ENCODE peak calls at places on chromosomes 16 and 17, in four cellular contexts. G is prostate gland, M is IMR-90, A is sigmoid colon. V is an unnamed sample. For H3K4me1 and H3K9me3, the result is how much of the 10 kb centered on the place peaks cover.

GRCh38 chr16:86089341-86089900 is 190.5 kb downstream of the IRF8 start:
- DNase-seq in G (no peak), A (peak), M (no peak), V (peak)

GRCh38 chr17:41415833-41416335 is 8.5 kb downstream of the KRT37 start:
- DNase-seq in M (peak), G (no peak), A (no peak), V (no peak)

GRCh38 chr17:77253611-77254051 is 112.9 kb downstream of the SEC14L1 start:
- DNase-seq in M (peak), A (no peak), G (no peak), V (no peak)

GRCh38 chr16:59510008-59510424 is 775.9 kb upstream of the GOT2 start:
- DNase-seq in M (no peak), G (no peak), A (no peak), V (no peak)

GRCh38 chr17:63578769-63579111 is 22.0 kb upstream of the TACO1 start:
- DNase-seq in A (no peak), G (no peak), M (no peak), V (no peak)

GRCh38 chr17:39722965-39723848 is 7.1 kb downstream of the MIEN1 start:
- DNase-seq in M (no peak), A (no peak), G (no peak), V (no peak)

GRCh38 chr16:89230210-89230609 is 12.7 kb downstream of the ZNF778 start:
- DNase-seq in A (no peak), M (no peak), G (no peak), V (no peak)

GRCh38 chr16:52515068-52515671 is 31.8 kb downstream of the TOX3 start:
- DNase-seq in A (no peak), G (no peak), M (no peak), V (no peak)

GRCh38 chr16:19143241-19143640 is 24.8 kb upstream of the SYT17 start:
- DNase-seq in A (no peak), G (peak), M (no peak), V (no peak)

GRCh38 chr16:30521873-30522641 is 4.3 kb downstream of the ZNF768 start:
- DNase-seq in G (no peak), M (no peak), A (no peak), V (no peak)

GRCh38 chr16:19008770-19009169 is 25.0 kb downstream of the TMC7 start:
- DNase-seq in G (no peak), M (peak), A (no peak), V (no peak)

GRCh38 chr17:43791589-43791988 is 11.4 kb downstream of the CFAP97D1 start:
- DNase-seq in M (peak), G (no peak), A (no peak), V (no peak)

GRCh38 chr17:50440838-50441829 is 15.1 kb downstream of the ACSF2 start:
- DNase-seq in G (no peak), A (no peak), M (no peak), V (no peak)

GRCh38 chr16:71631776-71632175 is 5.8 kb downstream of the MARVELD3 start:
- DNase-seq in A (no peak), M (no peak), G (no peak), V (no peak)

GRCh38 chr16:67658849-67659674 is 998 bp downstream of the ACD start:
- DNase-seq in G (no peak), M (no peak), A (peak), V (no peak)

GRCh38 chr17:47678196-47678595 is 15.8 kb upstream of the TBKBP1 start:
- DNase-seq in G (no peak), M (no peak), A (no peak), V (no peak)

GRCh38 chr17:83182620-83183063 is 103.2 kb downstream of the METRNL start:
- DNase-seq in A (peak), G (no peak), M (no peak), V (peak)

GRCh38 chr16:56812884-56813283 is 52.1 kb upstream of the SLC12A3 start:
- DNase-seq in G (no peak), M (peak), A (no peak), V (no peak)

DNA sequence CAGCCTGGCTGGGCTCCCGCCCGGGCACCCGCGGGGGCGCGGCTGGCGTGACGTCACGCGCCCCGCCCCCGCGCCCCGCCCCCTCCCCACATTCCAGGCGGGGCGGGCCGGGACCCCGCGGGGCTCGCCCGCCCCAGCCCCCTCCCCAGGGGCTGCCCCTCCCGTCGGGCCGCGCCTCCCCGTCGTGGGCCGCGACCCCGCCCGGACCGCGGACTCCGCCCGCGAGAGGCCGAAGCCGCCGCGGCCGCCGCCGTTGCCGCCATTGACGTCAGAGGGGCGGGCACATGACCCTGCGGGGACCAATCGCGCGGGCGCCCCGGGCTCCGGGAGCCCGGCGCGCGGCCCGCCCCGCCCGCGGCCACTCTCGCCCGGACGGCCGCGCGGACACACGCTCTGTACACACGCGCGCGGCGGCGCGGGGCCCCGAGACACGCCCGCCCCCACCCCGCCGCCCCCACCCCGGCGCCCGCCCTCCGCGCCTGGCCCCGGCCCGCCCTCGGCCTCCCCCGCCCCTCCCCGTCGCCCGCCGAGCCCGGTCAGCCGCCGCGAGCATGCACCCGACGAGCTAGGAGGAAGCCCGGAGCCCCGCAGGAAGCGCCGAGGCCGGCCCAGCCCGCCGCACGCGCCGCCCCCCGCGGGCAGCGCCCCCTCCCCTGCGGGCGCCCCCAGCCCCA is at the start of gene CMIP:
- DNase-seq in A (peak), G (peak), M (peak), V (peak)
- TF ChIP-seq POLR2A in A (no peak), G (no peak), M (no peak), V (no peak)

GRCh38 chr16:800834-801488 is 427 bp upstream of the GNG13 start:
- DNase-seq in G (no peak), A (no peak), M (no peak), V (no peak)
- H3K4me1 ChIP-seq in G (under half), A (under half), M (under half), V (under half)

GRCh38 chr17:70256751-70257150 is 87.4 kb downstream of the KCNJ2 start:
- DNase-seq in M (no peak), A (no peak), G (no peak), V (no peak)

GRCh38 chr17:70259400-70259799 is 90.1 kb downstream of the KCNJ2 start:
- DNase-seq in M (no peak), A (no peak), G (no peak), V (no peak)

GRCh38 chr17:70258465-70258864 is 89.1 kb downstream of the KCNJ2 start:
- DNase-seq in M (no peak), A (no peak), G (no peak), V (no peak)

DNA sequence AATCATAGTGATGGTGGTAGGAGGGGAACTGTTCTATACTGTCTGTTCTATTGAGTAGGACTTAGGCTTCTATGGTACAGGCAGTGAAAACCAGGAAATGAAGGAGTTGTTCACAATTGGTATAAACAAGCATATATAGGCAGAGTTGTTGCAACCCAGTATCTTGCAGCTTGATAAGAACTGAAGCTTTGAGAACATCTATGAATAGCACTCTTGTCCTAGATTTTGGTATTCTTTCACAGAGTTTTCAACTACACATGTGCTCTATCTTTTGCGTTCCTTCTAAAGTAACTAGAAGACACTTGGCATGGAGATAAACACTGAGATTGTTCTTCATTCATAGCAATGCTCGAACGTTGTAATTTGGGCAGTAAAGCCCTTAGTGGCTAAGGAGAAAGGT is 91.8 kb downstream of the KCNJ2 start:
- DNase-seq in M (no peak), A (no peak), G (no peak), V (no peak)
- H3K9me3 ChIP-seq in M (under half), A (under half), G (under half), V (under half)

GRCh38 chr17:784143-784542 is 2.0 kb downstream of the MRM3 start:
- DNase-seq in M (peak), A (no peak), G (no peak), V (no peak)
- TF ChIP-seq POLR2A in M (no peak), A (no peak), G (no peak), V (no peak)

DNA sequence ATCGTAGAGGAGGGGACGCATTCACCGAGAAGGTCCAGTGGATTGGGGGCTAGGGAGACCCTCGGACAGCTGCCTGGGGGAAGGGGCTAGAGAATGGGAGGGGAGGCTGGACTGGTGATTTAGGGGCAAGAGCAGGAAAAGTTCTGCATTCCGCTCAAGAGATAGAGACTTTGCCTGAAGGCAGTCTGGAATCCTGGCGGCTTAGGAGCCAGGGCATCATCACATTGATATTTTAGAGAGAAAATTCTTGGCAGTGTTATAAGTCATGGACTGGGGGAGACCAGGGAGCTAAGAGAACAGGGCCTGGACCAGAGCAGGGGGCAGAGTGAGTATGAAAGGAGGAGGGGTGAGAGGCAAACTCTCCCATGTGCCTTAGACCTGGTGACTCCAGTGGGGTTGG is 35.8 kb downstream of the MSI2 start:
- DNase-seq in M (no peak), A (no peak), G (no peak), V (no peak)
- H3K4me1 ChIP-seq in M (under half), A (under half), G (under half), V (under half)